ENCODE peak calls at places on chromosomes 4 and X, in nine cellular contexts. One of them, this sample, is unnamed.
A peak's percentile ranks its signal among the peaks of the same experiment; 100 is the strongest.

GRCh38 chrX:143757887-143758286 is 37.3 kb upstream of the SPANXN2 start:
- DNase-seq in GM13977: no peak
- DNase-seq in T-helper 17 cell: no peak
- DNase-seq in right cardiac atrium: no peak
- DNase-seq in ACHN: no peak
- DNase-seq in progenitor cell of endocrine pancreas: no peak
- DNase-seq in AG09309: no peak
- DNase-seq in epithelial cell of prostate: no peak
- DNase-seq in kidney: no peak
- DNase-seq in this sample: no peak

GRCh38 chr4:176261481-176261880 is 7.5 kb downstream of the ASB5 start:
- DNase-seq in GM13977: no peak
- DNase-seq in T-helper 17 cell: no peak
- DNase-seq in right cardiac atrium: no peak
- DNase-seq in ACHN: no peak
- DNase-seq in progenitor cell of endocrine pancreas: no peak
- DNase-seq in AG09309: no peak
- DNase-seq in epithelial cell of prostate: no peak
- DNase-seq in kidney: no peak
- DNase-seq in this sample: no peak

GRCh38 chrX:30310429-30311206 is 1.4 kb upstream of the NR0B1 start:
- DNase-seq in GM13977: no peak
- DNase-seq in T-helper 17 cell: no peak
- DNase-seq in right cardiac atrium: no peak
- DNase-seq in ACHN: no peak
- DNase-seq in progenitor cell of endocrine pancreas: no peak
- DNase-seq in AG09309: no peak
- DNase-seq in epithelial cell of prostate: no peak
- DNase-seq in kidney: no peak
- DNase-seq in this sample: no peak

GRCh38 chrX:22746081-22746480 is 253.7 kb upstream of the DDX53 start:
- DNase-seq in GM13977: no peak
- DNase-seq in T-helper 17 cell: no peak
- DNase-seq in right cardiac atrium: no peak
- DNase-seq in ACHN: no peak
- DNase-seq in progenitor cell of endocrine pancreas: no peak
- DNase-seq in AG09309: no peak
- DNase-seq in epithelial cell of prostate: no peak
- DNase-seq in kidney: no peak
- DNase-seq in this sample: peak; percentile 21

GRCh38 chr4:22315643-22316042 is 200.2 kb downstream of the ADGRA3 start:
- DNase-seq in GM13977: no peak
- DNase-seq in T-helper 17 cell: no peak
- DNase-seq in right cardiac atrium: no peak
- DNase-seq in ACHN: no peak
- DNase-seq in progenitor cell of endocrine pancreas: no peak
- DNase-seq in AG09309: peak; percentile 2
- DNase-seq in epithelial cell of prostate: no peak
- DNase-seq in kidney: no peak
- DNase-seq in this sample: no peak

GRCh38 chr4:53580301-53580700 is 11.0 kb downstream of the LNX1 start:
- DNase-seq in GM13977: no peak
- DNase-seq in T-helper 17 cell: no peak
- DNase-seq in right cardiac atrium: no peak
- DNase-seq in ACHN: no peak
- DNase-seq in progenitor cell of endocrine pancreas: no peak
- DNase-seq in AG09309: no peak
- DNase-seq in epithelial cell of prostate: no peak
- DNase-seq in kidney: no peak
- DNase-seq in this sample: no peak

GRCh38 chr4:7206385-7206784 is 14.0 kb downstream of the SORCS2 start:
- DNase-seq in GM13977: no peak
- DNase-seq in T-helper 17 cell: no peak
- DNase-seq in right cardiac atrium: peak; percentile 82
- DNase-seq in ACHN: peak; percentile 35
- DNase-seq in progenitor cell of endocrine pancreas: no peak
- DNase-seq in AG09309: no peak
- DNase-seq in epithelial cell of prostate: no peak
- DNase-seq in kidney: peak; percentile 74
- DNase-seq in this sample: no peak

GRCh38 chr4:176277162-176277904 is 8.3 kb upstream of the ASB5 start:
- DNase-seq in GM13977: peak; percentile 42
- DNase-seq in T-helper 17 cell: no peak
- DNase-seq in right cardiac atrium: peak; percentile 75
- DNase-seq in ACHN: peak; percentile 75
- DNase-seq in progenitor cell of endocrine pancreas: peak; percentile 18
- DNase-seq in AG09309: peak; percentile 25
- DNase-seq in epithelial cell of prostate: no peak
- DNase-seq in kidney: peak; percentile 53
- DNase-seq in this sample: no peak

GRCh38 chr4:128358231-128358902 is 70.8 kb upstream of the PGRMC2 start:
- DNase-seq in GM13977: no peak
- DNase-seq in T-helper 17 cell: no peak
- DNase-seq in right cardiac atrium: no peak
- DNase-seq in ACHN: no peak
- DNase-seq in progenitor cell of endocrine pancreas: no peak
- DNase-seq in AG09309: no peak
- DNase-seq in epithelial cell of prostate: no peak
- DNase-seq in kidney: no peak
- DNase-seq in this sample: no peak

GRCh38 chr4:186392017-186392416 is 126.0 kb downstream of the F11 start:
- DNase-seq in GM13977: no peak
- DNase-seq in T-helper 17 cell: no peak
- DNase-seq in right cardiac atrium: no peak
- DNase-seq in ACHN: no peak
- DNase-seq in progenitor cell of endocrine pancreas: no peak
- DNase-seq in AG09309: no peak
- DNase-seq in epithelial cell of prostate: no peak
- DNase-seq in kidney: no peak
- DNase-seq in this sample: no peak

GRCh38 chr4:121593760-121594159 is 103.0 kb downstream of the ANXA5 start:
- DNase-seq in GM13977: no peak
- DNase-seq in T-helper 17 cell: no peak
- DNase-seq in right cardiac atrium: no peak
- DNase-seq in ACHN: no peak
- DNase-seq in progenitor cell of endocrine pancreas: no peak
- DNase-seq in AG09309: no peak
- DNase-seq in epithelial cell of prostate: no peak
- DNase-seq in kidney: no peak
- DNase-seq in this sample: no peak

GRCh38 chrX:104660092-104660491 is 94.1 kb downstream of the IL1RAPL2 start:
- DNase-seq in GM13977: no peak
- DNase-seq in T-helper 17 cell: no peak
- DNase-seq in right cardiac atrium: no peak
- DNase-seq in ACHN: no peak
- DNase-seq in progenitor cell of endocrine pancreas: no peak
- DNase-seq in AG09309: no peak
- DNase-seq in epithelial cell of prostate: no peak
- DNase-seq in kidney: no peak
- DNase-seq in this sample: no peak

GRCh38 chr4:189981970-189982369 is 41.3 kb downstream of the FRG1 start:
- DNase-seq in GM13977: no peak
- DNase-seq in T-helper 17 cell: no peak
- DNase-seq in right cardiac atrium: no peak
- DNase-seq in ACHN: no peak
- DNase-seq in progenitor cell of endocrine pancreas: no peak
- DNase-seq in AG09309: no peak
- DNase-seq in epithelial cell of prostate: no peak
- DNase-seq in kidney: no peak
- DNase-seq in this sample: no peak

GRCh38 chrX:21996872-21997271 is 35.3 kb upstream of the PHEX start:
- DNase-seq in GM13977: no peak
- DNase-seq in T-helper 17 cell: no peak
- DNase-seq in right cardiac atrium: no peak
- DNase-seq in ACHN: no peak
- DNase-seq in progenitor cell of endocrine pancreas: no peak
- DNase-seq in AG09309: peak; percentile 2
- DNase-seq in epithelial cell of prostate: no peak
- DNase-seq in kidney: no peak
- DNase-seq in this sample: no peak

This sample was measured in heart left ventricle.